ENCODE peak calls at places on chromosome 13, in nine cellular contexts. One of them, this sample, is unnamed.
A peak's percentile ranks its signal among the peaks of the same experiment; 100 is the strongest.

GRCh38 chr13:84655677-84656076 is 773.4 kb upstream of the SLITRK1 start:
- DNase-seq in activated T-helper 1 cell treated with anti-CD3 and anti-CD28 coated beads, Interleukin-2, amount 50 U/mL, for 16 hours: no peak
- DNase-seq in activated T-cell treated with anti-CD3 and anti-CD28 coated beads for 1 hour: no peak
- DNase-seq in EH: peak; percentile 39
- DNase-seq in DMS153: no peak
- DNase-seq in aorta: no peak
- DNase-seq in T-helper 1 cell: no peak
- DNase-seq in thoracic aorta: no peak
- DNase-seq in tibial artery: no peak
- DNase-seq in this sample: no peak

GRCh38 chr13:103403148-103403740 is 337.0 kb upstream of the SLC10A2 start:
- DNase-seq in activated T-helper 1 cell treated with anti-CD3 and anti-CD28 coated beads, Interleukin-2, amount 50 U/mL, for 16 hours: no peak
- DNase-seq in activated T-cell treated with anti-CD3 and anti-CD28 coated beads for 1 hour: no peak
- DNase-seq in EH: no peak
- DNase-seq in DMS153: no peak
- DNase-seq in aorta: no peak
- DNase-seq in T-helper 1 cell: no peak
- DNase-seq in thoracic aorta: no peak
- DNase-seq in tibial artery: no peak
- DNase-seq in this sample: no peak

GRCh38 chr13:48942131-48942530 is 33.6 kb upstream of the FNDC3A start:
- DNase-seq in activated T-helper 1 cell treated with anti-CD3 and anti-CD28 coated beads, Interleukin-2, amount 50 U/mL, for 16 hours: no peak
- DNase-seq in activated T-cell treated with anti-CD3 and anti-CD28 coated beads for 1 hour: no peak
- DNase-seq in EH: peak; percentile 61
- DNase-seq in DMS153: no peak
- DNase-seq in aorta: no peak
- DNase-seq in T-helper 1 cell: no peak
- DNase-seq in thoracic aorta: no peak
- DNase-seq in tibial artery: no peak
- DNase-seq in this sample: no peak

GRCh38 chr13:29754486-29754806 is 96.0 kb downstream of the UBL3 start:
- DNase-seq in activated T-helper 1 cell treated with anti-CD3 and anti-CD28 coated beads, Interleukin-2, amount 50 U/mL, for 16 hours: peak; percentile 0
- DNase-seq in activated T-cell treated with anti-CD3 and anti-CD28 coated beads for 1 hour: no peak
- DNase-seq in EH: peak; percentile 60
- DNase-seq in DMS153: no peak
- DNase-seq in aorta: no peak
- DNase-seq in T-helper 1 cell: peak; percentile 10
- DNase-seq in thoracic aorta: no peak
- DNase-seq in tibial artery: no peak
- DNase-seq in this sample: no peak

GRCh38 chr13:113064534-113065405 is 40.8 kb upstream of the F7 start:
- DNase-seq in activated T-helper 1 cell treated with anti-CD3 and anti-CD28 coated beads, Interleukin-2, amount 50 U/mL, for 16 hours: no peak
- DNase-seq in activated T-cell treated with anti-CD3 and anti-CD28 coated beads for 1 hour: no peak
- DNase-seq in EH: peak; percentile 57
- DNase-seq in DMS153: no peak
- DNase-seq in aorta: peak; percentile 74
- DNase-seq in T-helper 1 cell: no peak
- DNase-seq in thoracic aorta: no peak
- DNase-seq in tibial artery: no peak
- DNase-seq in this sample: no peak

GRCh38 chr13:61170791-61171330 is 244.8 kb downstream of the PCDH20 start:
- DNase-seq in activated T-helper 1 cell treated with anti-CD3 and anti-CD28 coated beads, Interleukin-2, amount 50 U/mL, for 16 hours: no peak
- DNase-seq in activated T-cell treated with anti-CD3 and anti-CD28 coated beads for 1 hour: no peak
- DNase-seq in EH: no peak
- DNase-seq in DMS153: no peak
- DNase-seq in aorta: no peak
- DNase-seq in T-helper 1 cell: no peak
- DNase-seq in thoracic aorta: no peak
- DNase-seq in tibial artery: no peak
- DNase-seq in this sample: no peak

GRCh38 chr13:105177265-105177900 is 1358.1 kb downstream of the EFNB2 start:
- DNase-seq in activated T-helper 1 cell treated with anti-CD3 and anti-CD28 coated beads, Interleukin-2, amount 50 U/mL, for 16 hours: no peak
- DNase-seq in activated T-cell treated with anti-CD3 and anti-CD28 coated beads for 1 hour: no peak
- DNase-seq in EH: no peak
- DNase-seq in DMS153: no peak
- DNase-seq in aorta: no peak
- DNase-seq in T-helper 1 cell: no peak
- DNase-seq in thoracic aorta: no peak
- DNase-seq in tibial artery: no peak
- DNase-seq in this sample: no peak

GRCh38 chr13:50132937-50133276 is 117.7 kb downstream of the KCNRG start:
- DNase-seq in activated T-helper 1 cell treated with anti-CD3 and anti-CD28 coated beads, Interleukin-2, amount 50 U/mL, for 16 hours: no peak
- DNase-seq in activated T-cell treated with anti-CD3 and anti-CD28 coated beads for 1 hour: no peak
- DNase-seq in EH: no peak
- DNase-seq in DMS153: no peak
- DNase-seq in aorta: no peak
- DNase-seq in T-helper 1 cell: no peak
- DNase-seq in thoracic aorta: no peak
- DNase-seq in tibial artery: no peak
- DNase-seq in this sample: no peak

GRCh38 chr13:46041335-46041934 is 11.1 kb downstream of the ZC3H13 start:
- DNase-seq in activated T-helper 1 cell treated with anti-CD3 and anti-CD28 coated beads, Interleukin-2, amount 50 U/mL, for 16 hours: no peak
- DNase-seq in activated T-cell treated with anti-CD3 and anti-CD28 coated beads for 1 hour: no peak
- DNase-seq in EH: peak; percentile 17
- DNase-seq in DMS153: no peak
- DNase-seq in aorta: no peak
- DNase-seq in T-helper 1 cell: no peak
- DNase-seq in thoracic aorta: no peak
- DNase-seq in tibial artery: no peak
- DNase-seq in this sample: no peak

GRCh38 chr13:98782654-98783053 is 30.2 kb upstream of the SLC15A1 start:
- DNase-seq in activated T-helper 1 cell treated with anti-CD3 and anti-CD28 coated beads, Interleukin-2, amount 50 U/mL, for 16 hours: no peak
- DNase-seq in activated T-cell treated with anti-CD3 and anti-CD28 coated beads for 1 hour: no peak
- DNase-seq in EH: peak; percentile 14
- DNase-seq in DMS153: no peak
- DNase-seq in aorta: no peak
- DNase-seq in T-helper 1 cell: no peak
- DNase-seq in thoracic aorta: no peak
- DNase-seq in tibial artery: no peak
- DNase-seq in this sample: no peak

GRCh38 chr13:99056381-99057014 is 78.6 kb upstream of the DOCK9 start:
- DNase-seq in activated T-helper 1 cell treated with anti-CD3 and anti-CD28 coated beads, Interleukin-2, amount 50 U/mL, for 16 hours: no peak
- DNase-seq in activated T-cell treated with anti-CD3 and anti-CD28 coated beads for 1 hour: no peak
- DNase-seq in EH: no peak
- DNase-seq in DMS153: no peak
- DNase-seq in aorta: no peak
- DNase-seq in T-helper 1 cell: no peak
- DNase-seq in thoracic aorta: no peak
- DNase-seq in tibial artery: no peak
- DNase-seq in this sample: no peak

This sample was measured in naive thymus-derived CD8-positive, alpha-beta T cell.